ENCODE peak calls at places on chromosomes 6 and 20, in ten cellular contexts. K is astrocyte of the spinal cord; X is mucosa of gallbladder; B is effector CD4-positive, alpha-beta T cell; T is GM06990; C is A549; J is mucosa of descending colon; O is NCI-H1694 treated with DMSO at 0.1 percent for 48 hours; P is pons; F is NCI-H2081. R is an unnamed sample.
A peak's percentile ranks its signal among the peaks of the same experiment; 100 is the strongest.

GRCh38 chr20:3472105-3472504 is 1.3 kb downstream of the ATRN start:
- DNase-seq in P (no peak), T (no peak), K (no peak), F (no peak), O (no peak), J (no peak), B (no peak), X (no peak), C (no peak), R (no peak)

GRCh38 chr6:99709062-99709461 is 102.4 kb downstream of the PRDM13 start:
- DNase-seq in J (no peak), K (no peak), F (no peak), O (no peak), P (no peak), C (no peak), X (no peak), T (no peak), B (no peak), R (no peak)

GRCh38 chr6:124131259-124131658 is 327.6 kb downstream of the NKAIN2 start:
- DNase-seq in C (no peak), B (no peak), F (no peak), T (no peak), X (no peak), O (no peak), P (no peak), K (peak; percentile 87), J (no peak), R (no peak)

GRCh38 chr20:36091561-36092423 is 62.7 kb upstream of the EPB41L1 start:
- DNase-seq in X (no peak), B (no peak), F (no peak), K (no peak), P (no peak), C (no peak), O (no peak), T (no peak), J (no peak), R (peak; percentile 61)

GRCh38 chr6:79079425-79080130 is 1.5 kb upstream of the PHIP start:
- DNase-seq in J (no peak), F (no peak), T (no peak), O (peak; percentile 16), X (no peak), K (peak; percentile 32), C (no peak), P (peak; percentile 51), B (no peak), R (peak; percentile 18)

GRCh38 chr20:5870462-5871021 is 79.8 kb downstream of the TRMT6 start:
- DNase-seq in B (no peak), C (no peak), F (no peak), T (no peak), O (no peak), X (no peak), J (no peak), K (no peak), P (peak; percentile 8), R (peak; percentile 64)

GRCh38 chr6:127481628-127482027 is 22.4 kb upstream of the KIAA0408 start:
- DNase-seq in P (no peak), O (no peak), X (no peak), C (peak; percentile 9), B (no peak), F (no peak), T (no peak), K (peak; percentile 75), J (no peak), R (no peak)

GRCh38 chr20:6173481-6173880 is 50.7 kb upstream of the FERMT1 start:
- DNase-seq in J (no peak), B (no peak), F (no peak), C (no peak), O (no peak), K (no peak), T (no peak), P (no peak), X (no peak), R (no peak)

GRCh38 chr6:70277480-70277879 is 25.4 kb downstream of the COL9A1 start:
- DNase-seq in C (no peak), J (no peak), O (no peak), F (no peak), X (no peak), P (no peak), K (peak; percentile 13), T (no peak), B (no peak), R (no peak)

GRCh38 chr6:161204866-161205557 is 68.8 kb downstream of the AGPAT4 start:
- DNase-seq in C (no peak), O (no peak), J (no peak), T (no peak), P (peak; percentile 52), X (no peak), B (no peak), K (peak; percentile 18), F (no peak), R (no peak)

GRCh38 chr20:57220187-57221165 is 46.0 kb downstream of the BMP7 start:
- DNase-seq in F (no peak), C (no peak), O (no peak), X (no peak), J (no peak), P (no peak), T (no peak), B (no peak), K (no peak), R (no peak)

GRCh38 chr6:9523462-9523861 is 891.4 kb downstream of the TFAP2A start:
- DNase-seq in P (no peak), B (no peak), T (no peak), O (no peak), C (peak; percentile 19), F (no peak), K (peak; percentile 83), X (no peak), J (no peak), R (no peak)

R was measured in NCI-H1417.